ENCODE peak calls at places on chromosomes 2 and 18, in nine cellular contexts. V is H9, B is PC-9, U is fibroblast of lung, H is fibroblast of the aortic adventitia, W is AG09309, Z is fibroblast of mammary gland, X is Calu3, D is MM.1S. K is an unnamed sample.

GRCh38 chr18:79961527-79962291 is 2.7 kb upstream of the HSBP1L1 start:
- DNase-seq in V (no peak), U (peak; percentile 55), X (no peak), W (no peak), B (peak; percentile 47), H (no peak), Z (peak; percentile 21), D (no peak), K (no peak)

GRCh38 chr2:111675419-111676194 is 208.4 kb downstream of the ANAPC1 start:
- DNase-seq in U (no peak), B (no peak), Z (no peak), X (no peak), D (peak; percentile 38), H (no peak), W (no peak), V (no peak), K (no peak)

GRCh38 chr2:189360861-189361260 is 80.4 kb upstream of the WDR75 start:
- DNase-seq in Z (no peak), H (no peak), X (no peak), V (no peak), B (no peak), U (no peak), W (no peak), D (no peak), K (no peak)

GRCh38 chr18:79774111-79774510 is 23.6 kb upstream of the KCNG2 start:
- DNase-seq in U (no peak), B (no peak), H (no peak), V (no peak), Z (no peak), X (no peak), W (no peak), D (no peak), K (no peak)

GRCh38 chr2:168543037-168543436 is 87.0 kb downstream of the CERS6 start:
- DNase-seq in B (no peak), H (no peak), X (no peak), U (no peak), V (no peak), Z (no peak), D (no peak), W (no peak), K (no peak)

GRCh38 chr2:73128841-73129535 is 16.2 kb upstream of the RAB11FIP5 start:
- DNase-seq in H (no peak), V (no peak), U (no peak), Z (no peak), X (no peak), B (no peak), D (no peak), W (no peak), K (no peak)

GRCh38 chr2:176653856-176654443 is 384.7 kb downstream of the MTX2 start:
- DNase-seq in Z (peak; percentile 82), H (peak; percentile 62), U (peak; percentile 66), X (peak; percentile 75), D (peak; percentile 64), V (peak; percentile 81), B (peak; percentile 64), W (peak; percentile 27), K (peak; percentile 72)

GRCh38 chr2:7916670-7917069 is 765.2 kb upstream of the ID2 start:
- DNase-seq in Z (no peak), U (no peak), B (no peak), H (no peak), D (no peak), W (no peak), X (no peak), V (no peak), K (no peak)

DNA sequence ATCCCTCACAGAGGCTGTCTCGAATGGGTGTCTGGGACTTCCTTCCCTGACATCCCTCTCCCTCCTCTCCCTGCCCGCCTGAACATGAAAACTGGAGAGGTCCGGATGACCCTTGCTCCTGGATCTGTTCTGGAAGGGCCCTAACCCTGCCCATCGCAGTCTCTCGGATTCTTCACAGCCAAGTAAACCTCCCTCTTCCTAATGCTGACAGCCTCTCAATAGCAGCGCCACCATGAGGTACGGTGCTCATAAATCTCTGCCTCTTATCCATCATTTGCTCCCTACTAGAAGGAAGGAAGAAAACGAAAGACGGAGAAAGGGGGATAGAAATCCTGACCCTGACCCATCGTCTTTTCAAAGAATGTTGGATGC is 257.9 kb downstream of the BCL11A start:
- DNase-seq in U (no peak), W (no peak), X (no peak), B (no peak), D (no peak), H (no peak), Z (no peak), V (peak; percentile 64), K (no peak)
- TF ChIP-seq CTCF in U (no peak), W (no peak), X (no peak), B (no peak), D (no peak), H (no peak), Z (no peak), V (peak; percentile 57), K (no peak)

GRCh38 chr2:39731546-39731945 is 47.5 kb downstream of the THUMPD2 start:
- DNase-seq in W (no peak), Z (no peak), V (no peak), X (no peak), D (no peak), B (no peak), U (peak; percentile 36), H (no peak), K (no peak)

GRCh38 chr2:39730276-39730675 is 48.8 kb downstream of the THUMPD2 start:
- DNase-seq in H (no peak), D (no peak), V (no peak), W (no peak), Z (no peak), B (no peak), X (no peak), U (no peak), K (no peak)

GRCh38 chr2:39728941-39729351 is 50.1 kb downstream of the THUMPD2 start:
- DNase-seq in B (peak; percentile 31), U (peak; percentile 73), D (peak; percentile 40), H (no peak), V (peak; percentile 52), W (no peak), Z (peak; percentile 38), X (peak; percentile 60), K (peak; percentile 39)

GRCh38 chr2:39732492-39732891 is 46.6 kb downstream of the THUMPD2 start:
- DNase-seq in W (no peak), X (no peak), B (no peak), V (no peak), D (no peak), Z (peak; percentile 36), H (no peak), U (no peak), K (no peak)

GRCh38 chr2:39730685-39731302 is 48.3 kb downstream of the THUMPD2 start:
- DNase-seq in V (no peak), B (no peak), H (no peak), X (no peak), D (peak; percentile 30), U (no peak), Z (peak; percentile 42), W (no peak), K (no peak)
- TF ChIP-seq CTCF in V (peak; percentile 79), B (peak; percentile 80), H (peak; percentile 47), X (peak; percentile 37), D (peak; percentile 73), U (peak; percentile 32), Z (peak; percentile 69), W (peak; percentile 59), K (peak; percentile 48)

DNA sequence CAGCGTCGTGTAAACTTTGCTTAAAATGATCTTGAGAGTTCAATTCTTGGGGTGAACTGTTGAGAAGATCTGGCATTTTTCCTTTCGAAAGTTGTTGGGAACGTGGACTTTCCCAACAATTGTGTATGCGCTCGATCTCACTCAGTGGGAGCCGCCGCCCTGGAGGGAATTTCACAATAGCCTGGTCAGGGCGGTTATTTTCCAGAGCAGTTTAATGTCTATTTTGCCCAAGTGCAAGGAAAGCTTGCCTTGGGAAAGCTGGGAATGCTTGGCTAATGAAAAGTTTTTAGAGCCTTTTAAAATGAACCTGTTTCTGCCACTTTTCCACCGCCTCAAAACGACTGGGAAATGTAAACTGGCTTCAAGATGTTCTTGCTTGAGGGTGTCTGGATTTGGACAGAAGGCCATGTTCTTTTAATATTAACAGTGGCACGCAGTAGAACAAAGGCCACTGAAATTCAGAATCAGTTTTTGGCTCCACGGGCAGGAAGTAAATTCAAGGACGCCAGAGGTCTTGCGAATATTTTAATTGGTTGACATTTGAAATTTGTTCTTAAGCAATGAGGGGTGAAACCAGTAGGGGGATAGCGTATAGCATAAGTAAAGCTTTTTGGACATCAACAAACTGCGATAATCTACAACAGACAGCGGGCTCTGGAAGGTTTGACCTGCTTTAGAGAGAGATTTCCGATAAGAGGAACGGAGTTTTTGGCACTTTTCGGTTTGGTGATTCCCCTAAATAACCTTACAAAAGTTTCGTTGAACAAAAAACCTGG is 1.2 kb downstream of the CFLAR start:
- DNase-seq in V (no peak), Z (peak; percentile 94), B (peak; percentile 47), W (peak; percentile 76), X (peak; percentile 71), H (peak; percentile 92), U (peak; percentile 87), D (peak; percentile 90), K (no peak)
- TF ChIP-seq CTCF in V (peak; percentile 27), Z (peak; percentile 54), B (peak; percentile 37), W (peak; percentile 39), X (peak; percentile 39), H (peak; percentile 61), U (peak; percentile 32), D (peak; percentile 52), K (no peak)

GRCh38 chr2:131674174-131674507 is 146.5 kb downstream of the CCDC74A start:
- DNase-seq in D (no peak), B (no peak), X (no peak), H (no peak), Z (no peak), W (no peak), U (no peak), V (no peak), K (no peak)

DNA sequence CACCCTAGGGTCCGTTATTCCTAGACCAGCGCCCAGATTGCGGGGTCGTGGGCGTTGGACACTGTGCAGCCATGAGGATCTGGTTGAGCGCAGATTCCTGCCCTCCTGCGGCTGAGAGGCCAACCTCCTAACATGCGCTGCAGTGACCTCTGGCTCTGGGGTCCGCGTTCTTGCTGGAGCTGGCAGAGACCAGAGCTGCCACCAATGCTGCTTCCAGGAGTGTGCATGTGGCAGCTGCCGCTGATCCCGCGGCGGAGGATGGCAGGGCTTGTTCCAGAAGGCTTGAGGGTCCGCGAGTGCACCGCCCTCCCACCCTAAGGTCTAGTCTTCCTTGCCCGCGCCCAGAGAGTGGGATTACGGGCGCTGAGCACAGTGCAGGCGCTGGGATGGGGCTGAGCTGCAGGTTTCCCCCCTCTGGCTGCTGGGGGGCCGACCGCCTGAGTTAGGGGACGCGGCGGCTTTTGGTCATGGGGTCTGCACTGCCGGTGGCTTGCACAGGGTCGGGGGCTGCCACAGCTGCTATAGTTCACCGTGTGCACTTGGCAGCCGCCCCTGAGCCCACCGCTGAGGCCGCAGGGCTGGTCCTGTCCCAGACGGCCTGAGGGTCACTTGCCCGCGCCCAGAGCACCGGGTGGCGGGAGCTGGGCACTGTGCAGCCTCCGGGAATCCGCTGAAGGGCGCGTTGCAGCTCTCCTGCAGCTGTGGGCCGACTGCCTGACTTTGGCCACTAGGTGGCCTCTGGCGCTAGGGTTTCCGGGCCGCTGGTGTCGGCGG is 145.9 kb downstream of the CCDC74A start:
- DNase-seq in W (peak; percentile 14), X (peak; percentile 89), Z (peak; percentile 63), B (peak; percentile 66), H (peak; percentile 55), D (peak; percentile 85), U (peak; percentile 41), V (peak; percentile 83), K (peak; percentile 81)
- TF ChIP-seq CTCF in W (peak; percentile 90), X (peak; percentile 86), Z (peak; percentile 67), B (peak; percentile 79), H (peak; percentile 84), D (peak; percentile 77), U (peak; percentile 77), V (peak; percentile 91), K (peak; percentile 88)

GRCh38 chr2:69238449-69239031 is 148.5 kb downstream of the GFPT1 start:
- DNase-seq in D (no peak), W (peak; percentile 93), U (peak; percentile 80), B (no peak), X (no peak), V (no peak), Z (peak; percentile 53), H (peak; percentile 60), K (no peak)
- TF ChIP-seq CTCF in D (no peak), W (peak; percentile 16), U (no peak), B (no peak), X (no peak), V (no peak), Z (no peak), H (no peak), K (no peak)